ENCODE peak calls at places on chromosomes 6 and 20, in six cellular contexts. C is heart left ventricle, U is fibroblast of pulmonary artery, J is fibroblast of villous mesenchyme, D is GM10248, T is BE2C. N is an unnamed sample.

GRCh38 chr6:170135041-170135440 is 155.8 kb downstream of the DLL1 start:
- DNase-seq in U (no peak), J (no peak), D (no peak), T (no peak), C (peak), N (no peak)

GRCh38 chr6:84065718-84066290 is 32.2 kb downstream of the MRAP2 start:
- DNase-seq in U (peak), T (no peak), D (no peak), J (no peak), C (no peak), N (no peak)

GRCh38 chr6:26660096-26660425 is 515 bp upstream of the ZNF322 start:
- DNase-seq in C (no peak), T (no peak), J (no peak), U (peak), D (peak), N (no peak)

GRCh38 chr20:61170521-61170920 is 81.5 kb upstream of the CDH4 start:
- DNase-seq in T (no peak), D (no peak), C (no peak), J (no peak), U (no peak), N (no peak)

GRCh38 chr6:24630861-24631505 is 15.0 kb downstream of the KIAA0319 start:
- DNase-seq in C (no peak), J (no peak), T (no peak), U (no peak), D (no peak), N (no peak)

GRCh38 chr6:157298325-157298724 is 25.0 kb downstream of the TMEM242 start:
- DNase-seq in T (no peak), J (no peak), C (no peak), U (no peak), D (no peak), N (no peak)

GRCh38 chr6:106097368-106098231 is 11.5 kb downstream of the PRDM1 start:
- DNase-seq in D (peak), T (no peak), C (no peak), U (peak), J (peak), N (no peak)

GRCh38 chr6:4658486-4658885 is 117.7 kb upstream of the CDYL start:
- DNase-seq in T (no peak), D (no peak), U (no peak), C (no peak), J (no peak), N (no peak)

GRCh38 chr6:137717074-137718073 is 149.7 kb upstream of the TNFAIP3 start:
- DNase-seq in C (no peak), J (no peak), T (no peak), U (no peak), D (no peak), N (no peak)

GRCh38 chr6:160379464-160379863 is 31.3 kb downstream of the SLC22A3 start:
- DNase-seq in D (no peak), U (peak), J (peak), T (no peak), C (no peak), N (no peak)

GRCh38 chr6:152399409-152399808 is 237.8 kb downstream of the SYNE1 start:
- DNase-seq in U (no peak), T (no peak), J (no peak), D (no peak), C (no peak), N (no peak)

GRCh38 chr6:21149460-21149859 is 444.1 kb upstream of the SOX4 start:
- DNase-seq in J (peak), C (no peak), D (no peak), U (peak), T (no peak), N (no peak)

GRCh38 chr6:155483858-155484257 is 28.2 kb upstream of the NOX3 start:
- DNase-seq in D (no peak), J (peak), T (no peak), C (no peak), U (peak), N (no peak)

GRCh38 chr6:111087106-111087835 is at the start of gene SLC16A10:
- DNase-seq in T (peak), U (peak), D (peak), C (peak), J (peak), N (peak)

GRCh38 chr6:159254186-159254585 is 85.0 kb downstream of the FNDC1 start:
- DNase-seq in C (no peak), U (no peak), D (no peak), J (peak), T (no peak), N (no peak)

GRCh38 chr6:1596088-1596852 is 13.4 kb upstream of the FOXC1 start:
- DNase-seq in T (peak), J (peak), C (peak), U (peak), D (peak), N (peak)

GRCh38 chr6:31366693-31367470 is 9.9 kb upstream of the HLA-B start:
- DNase-seq in D (peak), U (peak), J (peak), T (peak), C (peak), N (peak)

GRCh38 chr6:31365864-31366263 is 8.9 kb upstream of the HLA-B start:
- DNase-seq in T (no peak), C (no peak), J (no peak), U (no peak), D (no peak), N (no peak)

GRCh38 chr6:31363809-31364208 is 6.8 kb upstream of the HLA-B start:
- DNase-seq in T (no peak), C (no peak), D (no peak), U (no peak), J (no peak), N (no peak)

GRCh38 chr6:31362751-31363150 is 5.8 kb upstream of the HLA-B start:
- DNase-seq in U (no peak), D (no peak), T (no peak), J (no peak), C (no peak), N (no peak)

GRCh38 chr6:31368461-31368860 is 11.5 kb upstream of the HLA-B start:
- DNase-seq in U (no peak), T (no peak), J (no peak), D (no peak), C (no peak), N (no peak)
- TF ChIP-seq CTCF in U (no peak), T (no peak), J (no peak), D (no peak), C (no peak), N (no peak)

DNA sequence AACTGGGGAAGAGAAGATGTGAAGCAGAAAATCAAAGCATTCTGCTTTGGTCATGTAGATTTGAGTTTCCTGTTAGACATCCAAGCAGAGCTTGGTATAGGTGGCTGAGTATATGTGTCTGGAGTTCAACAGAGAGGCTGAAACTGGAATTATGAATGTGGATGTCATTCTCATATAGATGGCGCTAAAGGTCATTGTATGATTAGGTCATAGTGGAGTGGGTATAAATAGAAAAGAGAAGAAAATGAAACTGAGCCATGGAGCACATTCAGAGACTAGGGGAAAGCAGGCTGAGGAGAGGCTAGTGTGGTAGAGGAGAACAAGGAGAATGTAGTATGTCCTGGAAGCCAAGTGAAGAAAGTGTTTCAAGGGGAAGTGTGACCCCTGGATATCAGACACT is 295.6 kb upstream of the PLN start:
- DNase-seq in D (peak), T (no peak), J (no peak), U (no peak), C (no peak), N (no peak)
- TF ChIP-seq CTCF in D (peak), T (peak), J (no peak), U (no peak), C (no peak), N (no peak)

GRCh38 chr6:143940011-143940597 is 68.0 kb downstream of the PLAGL1 start:
- DNase-seq in C (no peak), D (peak), J (peak), T (peak), U (peak), N (peak)
- TF ChIP-seq CTCF in C (peak), D (peak), J (peak), T (peak), U (peak), N (peak)

DNA sequence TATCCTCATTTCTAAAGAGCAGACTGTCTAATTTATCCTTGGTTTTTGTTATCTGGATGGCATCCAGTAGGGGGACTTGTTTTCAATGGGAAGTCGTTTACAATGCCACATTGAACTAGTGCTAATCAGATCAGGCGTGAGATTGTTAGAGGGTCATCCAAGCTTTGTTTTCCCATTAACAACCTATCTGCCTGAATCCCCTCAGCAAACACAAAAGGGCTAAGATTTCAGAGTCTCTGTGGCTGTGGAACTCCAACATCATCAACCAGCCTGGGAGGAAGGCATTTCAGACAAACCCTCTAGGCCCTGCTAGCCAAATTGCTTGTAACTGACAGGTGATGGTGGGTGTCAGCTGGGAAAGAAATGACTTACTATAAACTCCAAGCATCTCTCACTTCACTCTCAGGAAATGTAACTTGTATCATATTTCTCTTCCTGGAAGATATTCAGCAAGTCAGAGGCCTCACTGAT is 47.7 kb downstream of the COL19A1 start:
- DNase-seq in J (no peak), U (no peak), T (no peak), D (no peak), C (no peak), N (no peak)
- TF ChIP-seq CTCF in J (no peak), U (no peak), T (peak), D (no peak), C (no peak), N (peak)

DNA sequence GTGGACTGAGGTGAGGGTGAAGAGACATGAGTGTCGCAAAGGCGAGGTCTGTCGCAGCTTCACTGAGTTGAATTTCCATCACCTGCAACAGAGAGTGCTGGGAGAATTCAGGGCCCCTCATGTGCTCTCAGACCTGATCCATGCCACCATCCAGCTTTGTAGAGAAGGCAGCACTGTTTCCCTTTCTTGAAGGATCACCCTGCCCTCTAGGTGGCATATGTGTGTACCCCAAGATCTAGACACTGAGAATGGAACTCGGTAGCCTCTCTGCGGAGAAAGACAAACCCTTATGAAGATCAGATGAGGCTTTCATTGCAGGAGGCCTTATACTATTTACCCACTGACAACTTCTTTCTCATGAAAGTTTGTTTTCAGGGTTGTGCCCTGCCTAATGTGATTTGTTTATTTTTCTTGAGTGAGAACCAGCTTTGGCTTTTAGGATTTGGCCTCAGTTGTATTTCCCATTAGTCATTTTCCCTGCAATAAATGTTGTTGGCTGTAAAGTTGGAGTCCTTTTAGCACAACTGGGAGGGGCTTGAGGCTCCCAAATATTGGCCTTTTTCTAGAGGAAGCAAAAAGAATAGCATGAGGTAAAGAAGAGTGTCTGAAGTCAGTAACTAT is 811.3 kb downstream of the DHX35 start:
- DNase-seq in D (no peak), U (no peak), J (no peak), T (no peak), C (no peak), N (no peak)
- TF ChIP-seq CTCF in D (no peak), U (no peak), J (no peak), T (no peak), C (no peak), N (no peak)

GRCh38 chr6:125950293-125950692 is 6.3 kb upstream of the HINT3 start:
- DNase-seq in U (peak), D (no peak), J (peak), C (no peak), T (no peak), N (no peak)

GRCh38 chr6:125954735-125955410 is 1.7 kb upstream of the HINT3 start:
- DNase-seq in D (no peak), T (no peak), U (no peak), C (no peak), J (no peak), N (no peak)

GRCh38 chr6:125951323-125951722 is 5.2 kb upstream of the HINT3 start:
- DNase-seq in D (no peak), C (no peak), J (peak), T (no peak), U (no peak), N (no peak)

GRCh38 chr6:125952764-125953501 is 3.6 kb upstream of the HINT3 start:
- DNase-seq in J (peak), D (peak), C (no peak), T (peak), U (peak), N (no peak)

DNA sequence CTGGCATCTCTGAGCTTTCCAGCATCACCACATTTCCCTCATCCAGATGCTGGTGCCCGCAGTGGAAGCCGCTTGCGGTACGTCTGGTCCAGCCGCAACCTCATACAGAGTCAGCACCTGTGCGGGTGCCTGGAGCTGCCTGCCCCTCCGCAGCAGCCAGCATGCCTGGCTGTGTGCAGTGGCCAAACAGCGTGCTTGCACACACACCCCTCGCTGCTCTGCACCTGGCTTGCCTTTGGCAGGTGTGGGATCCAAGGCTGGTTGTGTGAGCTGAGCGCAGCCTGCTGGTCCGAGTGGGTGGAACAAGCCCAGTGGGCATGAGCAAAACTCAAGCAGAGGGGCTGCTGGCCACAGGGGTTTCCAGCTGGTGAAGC is 3.1 kb upstream of the HINT3 start:
- DNase-seq in D (no peak), J (no peak), C (no peak), U (no peak), T (peak), N (no peak)
- TF ChIP-seq CTCF in D (peak), J (peak), C (no peak), U (no peak), T (peak), N (no peak)

GRCh38 chr20:18401305-18401704 is 65.5 kb downstream of the DZANK1 start:
- DNase-seq in C (no peak), J (no peak), T (no peak), D (no peak), U (no peak), N (no peak)

GRCh38 chr20:18400460-18400859 is 66.4 kb downstream of the DZANK1 start:
- DNase-seq in J (no peak), C (no peak), T (no peak), U (no peak), D (no peak), N (no peak)

GRCh38 chr20:18403269-18403668 is 63.6 kb downstream of the DZANK1 start:
- DNase-seq in C (no peak), J (no peak), U (no peak), T (no peak), D (no peak), N (peak)

GRCh38 chr20:18404172-18404571 is 62.7 kb downstream of the DZANK1 start:
- DNase-seq in C (no peak), U (no peak), J (no peak), T (no peak), D (no peak), N (no peak)

GRCh38 chr20:18405826-18406225 is 61.0 kb downstream of the DZANK1 start:
- DNase-seq in T (no peak), J (no peak), U (no peak), D (no peak), C (no peak), N (no peak)
- TF ChIP-seq CTCF in T (no peak), J (no peak), U (no peak), D (no peak), C (no peak), N (no peak)